ENCODE peak calls at places on chromosomes 11 and 22, in five cellular contexts. C, T, F, S and L are unnamed samples.

GRCh38 chr11:2314525-2315394 is 12.9 kb downstream of the TSPAN32 start:
- DNase-seq in F (peak; percentile 34), S (no peak), T (peak; percentile 83), C (peak; percentile 96), L (no peak)

GRCh38 chr11:130198292-130198691 is 38.7 kb downstream of the ST14 start:
- DNase-seq in S (no peak), T (no peak), C (no peak), F (no peak), L (no peak)

GRCh38 chr22:24060375-24060788 is 49.3 kb downstream of the CABIN1 start:
- DNase-seq in S (no peak), F (no peak), C (peak; percentile 96), T (no peak), L (no peak)

GRCh38 chr22:50415426-50415825 is 59.4 kb downstream of the SBF1 start:
- DNase-seq in S (no peak), F (no peak), C (no peak), T (no peak), L (no peak)

GRCh38 chr22:26515938-26516337 is 3.7 kb upstream of the TFIP11 start:
- DNase-seq in S (no peak), T (no peak), F (no peak), C (no peak), L (no peak)

GRCh38 chr11:101453682-101454081 is 130.1 kb downstream of the TRPC6 start:
- DNase-seq in T (no peak), F (no peak), S (no peak), C (no peak), L (no peak)

GRCh38 chr11:4025248-4025956 is 69.2 kb upstream of the RRM1 start:
- DNase-seq in T (no peak), C (peak; percentile 93), S (no peak), F (no peak), L (no peak)

GRCh38 chr11:23205156-23205871 is 345.0 kb upstream of the CCDC179 start:
- DNase-seq in F (no peak), S (no peak), T (no peak), C (peak; percentile 38), L (no peak)

GRCh38 chr11:17581732-17582053 is 34.6 kb downstream of the OTOG start:
- DNase-seq in C (no peak), T (no peak), S (no peak), F (no peak), L (no peak)

GRCh38 chr11:12103411-12104225 is 6.8 kb upstream of the MICAL2 start:
- DNase-seq in C (no peak), F (no peak), T (no peak), S (no peak), L (no peak)

GRCh38 chr11:85685131-85685819 is 720 bp downstream of the CCDC89 start:
- DNase-seq in T (peak; percentile 65), S (no peak), F (no peak), C (peak; percentile 65), L (no peak)

GRCh38 chr22:22748297-22748743 is 103.9 kb downstream of the GGTLC2 start:
- DNase-seq in S (no peak), C (peak; percentile 74), F (no peak), T (no peak), L (no peak)

GRCh38 chr11:119195680-119196079 is 10.4 kb downstream of the NHERF4 start:
- DNase-seq in F (no peak), S (no peak), C (peak; percentile 69), T (peak; percentile 83), L (peak; percentile 42)

GRCh38 chr11:18704045-18704645 is 5.6 kb downstream of the TMEM86A start:
- DNase-seq in T (no peak), S (no peak), F (no peak), C (no peak), L (no peak)

GRCh38 chr11:536841-537621 is at the start of gene LRRC56:
- DNase-seq in S (peak; percentile 77), C (peak; percentile 77), F (peak; percentile 81), T (peak; percentile 94), L (peak; percentile 98)

GRCh38 chr11:63709336-63709735 is 28.0 kb downstream of the RTN3 start:
- DNase-seq in F (no peak), T (no peak), S (no peak), C (peak; percentile 14), L (no peak)

GRCh38 chr11:78253797-78254196 is 65.1 kb downstream of the USP35 start:
- DNase-seq in T (no peak), C (no peak), S (no peak), F (no peak), L (no peak)

GRCh38 chr11:33920838-33921613 is 29.1 kb upstream of the LMO2 start:
- DNase-seq in F (no peak), T (no peak), C (no peak), S (no peak), L (peak; percentile 58)

GRCh38 chr11:19886498-19886897 is 173.9 kb downstream of the NAV2 start:
- DNase-seq in S (no peak), C (no peak), F (no peak), T (no peak), L (no peak)

GRCh38 chr11:1559103-1559951 is 12.7 kb downstream of the DUSP8 start:
- DNase-seq in T (peak; percentile 96), S (no peak), C (peak; percentile 80), F (peak; percentile 92), L (no peak)

GRCh38 chr22:48253573-48253972 is 1491.1 kb downstream of the TBC1D22A start:
- DNase-seq in C (no peak), F (no peak), S (no peak), T (no peak), L (no peak)

GRCh38 chr11:106087815-106088435 is 10.5 kb downstream of the AASDHPPT start:
- DNase-seq in S (peak; percentile 24), T (peak; percentile 52), F (no peak), C (peak; percentile 78), L (no peak)

GRCh38 chr11:20065040-20065805 is 95.1 kb downstream of the DBX1 start:
- DNase-seq in C (no peak), F (no peak), T (no peak), S (no peak), L (no peak)

GRCh38 chr11:17762309-17762974 is 27.9 kb downstream of the KCNC1 start:
- DNase-seq in F (no peak), S (no peak), T (no peak), C (no peak), L (peak; percentile 57)

GRCh38 chr11:94219771-94220170 is 84.6 kb upstream of the IZUMO1R start:
- DNase-seq in S (no peak), T (no peak), C (no peak), F (no peak), L (no peak)

GRCh38 chr11:2573240-2574042 is 126.4 kb downstream of the KCNQ1OT1 start:
- DNase-seq in C (no peak), F (peak; percentile 51), S (no peak), T (peak; percentile 41), L (no peak)

GRCh38 chr22:47177334-47177815 is 414.9 kb downstream of the TBC1D22A start:
- DNase-seq in F (no peak), T (no peak), S (no peak), C (no peak), L (no peak)

GRCh38 chr11:76170473-76170872 is 35.8 kb downstream of the WNT11 start:
- DNase-seq in T (no peak), C (no peak), F (no peak), S (no peak), L (no peak)

GRCh38 chr11:17585911-17586695 is 39.0 kb downstream of the OTOG start:
- DNase-seq in T (no peak), C (no peak), F (peak; percentile 24), S (no peak), L (no peak)

GRCh38 chr11:94933225-94934130 is 39.9 kb downstream of the CWC15 start:
- DNase-seq in S (no peak), C (peak; percentile 87), T (no peak), F (no peak), L (no peak)

GRCh38 chr11:126163074-126163700 is 48.3 kb downstream of the RPUSD4 start:
- DNase-seq in F (no peak), T (no peak), S (no peak), C (peak; percentile 59), L (no peak)

GRCh38 chr11:126355324-126355925 is at the start of gene ST3GAL4:
- DNase-seq in C (peak; percentile 62), F (peak; percentile 75), S (peak; percentile 83), T (peak; percentile 88), L (peak; percentile 93)

GRCh38 chr11:84437129-84438123 is 1151.3 kb upstream of the CCDC90B start:
- DNase-seq in S (peak; percentile 48), T (peak; percentile 64), C (no peak), F (no peak), L (peak; percentile 13)

GRCh38 chr22:46853191-46853590 is 90.7 kb downstream of the TBC1D22A start:
- DNase-seq in F (no peak), C (no peak), S (no peak), T (no peak), L (no peak)

GRCh38 chr11:60954421-60954820 is 2.4 kb upstream of the SLC15A3 start:
- DNase-seq in T (no peak), F (no peak), S (no peak), C (no peak), L (peak; percentile 67)
- TF ChIP-seq CTCF in T (no peak), F (no peak), S (no peak), C (no peak), L (no peak)

GRCh38 chr11:67731583-67731982 is 57.2 kb upstream of the ALDH3B2 start:
- DNase-seq in F (no peak), S (no peak), C (no peak), T (no peak), L (no peak)

GRCh38 chr11:67732045-67732787 is 57.8 kb upstream of the ALDH3B2 start:
- DNase-seq in T (no peak), F (no peak), C (no peak), S (no peak), L (peak; percentile 22)
- TF ChIP-seq CTCF in T (peak; percentile 41), F (peak; percentile 8), C (peak; percentile 11), S (peak; percentile 36), L (peak; percentile 11)

DNA sequence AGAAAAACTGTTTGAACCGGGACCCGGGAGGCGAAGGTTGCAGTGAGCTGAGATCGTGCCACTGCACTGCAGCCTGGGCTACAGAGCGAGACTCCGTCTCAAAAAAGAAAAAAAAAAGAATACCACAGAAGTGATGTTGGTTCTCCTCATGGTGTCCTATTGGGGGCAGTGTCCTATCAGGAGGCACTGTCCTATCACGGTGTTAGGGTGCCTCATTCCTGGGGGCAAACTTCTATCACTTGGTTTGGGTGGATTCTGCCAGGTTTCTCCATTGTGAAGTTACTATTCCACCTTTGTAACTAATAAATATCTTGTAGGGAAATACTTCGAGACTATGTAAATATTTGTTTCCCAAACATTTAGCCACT is 19.6 kb downstream of the PRR14L start:
- DNase-seq in T (no peak), C (no peak), S (no peak), F (no peak), L (no peak)
- TF ChIP-seq CTCF in T (no peak), C (no peak), S (peak; percentile 28), F (peak; percentile 17), L (peak; percentile 12)

DNA sequence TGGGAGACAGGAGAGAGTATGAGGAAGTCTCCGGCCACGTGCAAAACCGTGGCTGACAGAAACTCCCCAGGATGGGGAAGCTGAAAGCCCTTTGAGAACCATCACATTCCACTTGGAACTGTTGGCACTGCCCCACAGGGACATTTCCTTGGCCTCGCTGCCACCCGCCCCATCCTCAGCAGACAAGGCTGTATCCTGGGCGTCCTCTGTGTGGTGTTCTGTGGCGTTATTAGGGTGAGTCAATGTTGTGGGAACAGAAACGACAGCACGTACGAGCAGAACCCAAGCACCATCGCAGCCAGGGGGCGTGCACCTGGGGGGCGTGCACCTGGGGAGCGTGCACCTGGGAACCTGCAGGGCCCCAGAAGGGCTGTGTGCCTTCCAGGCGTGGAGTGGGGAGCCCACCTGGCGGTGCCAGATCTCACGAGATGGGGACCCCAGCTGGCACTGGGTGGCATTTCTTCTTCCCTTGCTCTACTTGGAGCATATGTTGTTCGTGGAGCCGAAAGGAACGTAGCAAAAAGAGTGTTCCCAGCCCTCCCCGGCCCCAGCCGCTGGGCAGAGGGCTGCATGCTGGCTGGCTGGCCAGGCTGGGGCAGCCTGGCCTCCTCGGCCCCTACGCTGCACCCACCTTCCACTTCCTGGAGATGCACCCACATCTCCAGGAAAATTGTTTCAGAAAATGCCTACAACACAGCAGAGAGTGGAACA is 35.4 kb downstream of the NFAM1 start:
- DNase-seq in F (peak; percentile 39), C (no peak), S (no peak), T (no peak), L (peak; percentile 60)
- TF ChIP-seq CTCF in F (peak; percentile 24), C (no peak), S (no peak), T (no peak), L (no peak)